ENCODE peak calls at places on chromosomes 6 and 20, in seven cellular contexts. N, C, D, S, G, V and P are unnamed samples.

GRCh38 chr6:169738204-169738971 is 13.0 kb downstream of the DYNLT2 start:
- DNase-seq in S (no peak), D (peak), N (no peak), C (no peak), G (no peak), V (no peak), P (no peak)

GRCh38 chr20:25058797-25059486 is 1.0 kb upstream of the ACSS1 start:
- DNase-seq in N (peak), G (no peak), V (peak), D (no peak), C (no peak), S (no peak), P (no peak)

GRCh38 chr20:14336667-14337066 is 745 bp downstream of the FLRT3 start:
- DNase-seq in C (no peak), G (no peak), N (peak), V (no peak), D (peak), S (no peak), P (no peak)

GRCh38 chr20:3658708-3659491 is 4.3 kb downstream of the GFRA4 start:
- DNase-seq in C (no peak), G (peak), D (no peak), S (no peak), N (no peak), V (no peak), P (no peak)

GRCh38 chr6:24358219-24358821 is 461 bp upstream of the DCDC2 start:
- DNase-seq in C (no peak), V (no peak), G (no peak), N (no peak), S (no peak), D (no peak), P (no peak)

GRCh38 chr6:4371207-4371921 is 236.0 kb upstream of the ECI2 start:
- DNase-seq in D (peak), S (no peak), G (no peak), V (no peak), N (peak), C (peak), P (no peak)

GRCh38 chr6:89944826-89945407 is 50.6 kb downstream of the GJA10 start:
- DNase-seq in C (no peak), V (no peak), S (no peak), D (peak), N (peak), G (no peak), P (no peak)

GRCh38 chr20:52785678-52786077 is 186.5 kb upstream of the TSHZ2 start:
- DNase-seq in N (peak), V (no peak), G (no peak), C (no peak), S (no peak), D (no peak), P (no peak)

GRCh38 chr20:62238569-62239277 is 402 bp downstream of the OSBPL2 start:
- DNase-seq in C (no peak), N (no peak), G (no peak), D (peak), S (no peak), V (peak), P (no peak)

GRCh38 chr20:35207950-35208611 is 18.4 kb upstream of the MMP24 start:
- DNase-seq in G (peak), V (no peak), C (no peak), D (peak), S (peak), N (peak), P (peak)

GRCh38 chr6:149443411-149444181 is 41.2 kb downstream of the ZC3H12D start:
- DNase-seq in S (no peak), D (peak), G (no peak), C (no peak), N (peak), V (no peak), P (no peak)

GRCh38 chr6:3808189-3808588 is 41.0 kb upstream of the FAM50B start:
- DNase-seq in G (no peak), C (no peak), D (no peak), S (no peak), N (no peak), V (no peak), P (no peak)

GRCh38 chr20:43284481-43284880 is 94.8 kb upstream of the PTPRT start:
- DNase-seq in N (no peak), V (no peak), S (no peak), C (no peak), D (no peak), G (no peak), P (no peak)

GRCh38 chr20:32576560-32576959 is 8.6 kb downstream of the NOL4L start:
- DNase-seq in G (peak), D (no peak), C (no peak), V (no peak), S (no peak), N (no peak), P (no peak)

GRCh38 chr6:16635810-16636602 is 125.3 kb downstream of the ATXN1 start:
- DNase-seq in S (no peak), C (no peak), V (no peak), G (no peak), D (peak), N (peak), P (no peak)

GRCh38 chr6:112307707-112308106 is 39.4 kb upstream of the RFPL4B start:
- DNase-seq in G (no peak), D (no peak), V (no peak), S (no peak), N (no peak), C (no peak), P (no peak)

GRCh38 chr20:341682-342081 is 5.2 kb upstream of the NRSN2 start:
- DNase-seq in D (peak), N (peak), C (no peak), V (no peak), S (no peak), G (no peak), P (no peak)

GRCh38 chr6:158908596-158908995 is 89.4 kb upstream of the EZR start:
- DNase-seq in C (no peak), D (no peak), G (no peak), N (no peak), S (no peak), V (no peak), P (no peak)

GRCh38 chr6:3625980-3626533 is 125.5 kb downstream of the PXDC1 start:
- DNase-seq in N (no peak), S (peak), D (no peak), C (no peak), G (no peak), V (peak), P (no peak)

GRCh38 chr6:8574311-8574710 is 139.0 kb upstream of the SLC35B3 start:
- DNase-seq in G (no peak), D (no peak), V (no peak), C (no peak), N (no peak), S (no peak), P (no peak)

GRCh38 chr6:125995972-125996580 is 9.7 kb downstream of the TRMT11 start:
- DNase-seq in V (no peak), N (peak), S (peak), D (peak), C (no peak), G (peak), P (no peak)

GRCh38 chr6:146915671-146916127 is 288.5 kb upstream of the STXBP5 start:
- DNase-seq in N (no peak), C (no peak), D (peak), G (no peak), S (no peak), V (no peak), P (no peak)

GRCh38 chr6:46882622-46883021 is 39.1 kb downstream of the ADGRF5 start:
- DNase-seq in D (no peak), N (no peak), V (no peak), G (no peak), C (no peak), S (no peak), P (no peak)

GRCh38 chr6:127186889-127187288 is 68.4 kb downstream of the RSPO3 start:
- DNase-seq in S (peak), N (peak), D (no peak), C (no peak), V (peak), G (peak), P (no peak)

GRCh38 chr20:49983848-49984408 is 1.1 kb downstream of the SNAI1 start:
- DNase-seq in N (peak), C (no peak), S (no peak), D (peak), G (no peak), V (peak), P (no peak)

GRCh38 chr6:20630136-20630535 is 95.9 kb downstream of the CDKAL1 start:
- DNase-seq in N (no peak), G (no peak), D (no peak), V (no peak), C (no peak), S (no peak), P (no peak)

GRCh38 chr6:12467706-12468670 is 177.8 kb downstream of the EDN1 start:
- DNase-seq in C (no peak), G (no peak), D (peak), N (peak), V (no peak), S (no peak), P (peak)

GRCh38 chr6:67966830-67967229 is 668.3 kb upstream of the ADGRB3 start:
- DNase-seq in C (no peak), S (no peak), D (no peak), G (no peak), N (no peak), V (no peak), P (no peak)

GRCh38 chr20:41224281-41224680 is 86.9 kb downstream of the PLCG1 start:
- DNase-seq in G (no peak), N (no peak), C (no peak), V (no peak), D (no peak), S (no peak), P (no peak)

GRCh38 chr6:116278853-116279231 is 888 bp downstream of the TSPYL1 start:
- DNase-seq in S (no peak), G (no peak), C (no peak), N (peak), V (no peak), D (peak), P (no peak)

GRCh38 chr6:104527761-104528415 is 331.8 kb downstream of the HACE1 start:
- DNase-seq in C (no peak), V (no peak), S (no peak), D (peak), N (peak), G (peak), P (no peak)

GRCh38 chr6:2977290-2977689 is 5.9 kb upstream of the SERPINB6 start:
- DNase-seq in G (no peak), D (no peak), N (no peak), S (no peak), V (no peak), C (no peak), P (no peak)

GRCh38 chr20:13119583-13119982 is 101.5 kb upstream of the ISM1 start:
- DNase-seq in V (no peak), D (peak), N (peak), C (no peak), S (peak), G (no peak), P (peak)

GRCh38 chr20:63934271-63935068 is 21.7 kb downstream of the UCKL1 start:
- DNase-seq in G (peak), N (no peak), S (no peak), V (peak), C (no peak), D (no peak), P (no peak)

DNA sequence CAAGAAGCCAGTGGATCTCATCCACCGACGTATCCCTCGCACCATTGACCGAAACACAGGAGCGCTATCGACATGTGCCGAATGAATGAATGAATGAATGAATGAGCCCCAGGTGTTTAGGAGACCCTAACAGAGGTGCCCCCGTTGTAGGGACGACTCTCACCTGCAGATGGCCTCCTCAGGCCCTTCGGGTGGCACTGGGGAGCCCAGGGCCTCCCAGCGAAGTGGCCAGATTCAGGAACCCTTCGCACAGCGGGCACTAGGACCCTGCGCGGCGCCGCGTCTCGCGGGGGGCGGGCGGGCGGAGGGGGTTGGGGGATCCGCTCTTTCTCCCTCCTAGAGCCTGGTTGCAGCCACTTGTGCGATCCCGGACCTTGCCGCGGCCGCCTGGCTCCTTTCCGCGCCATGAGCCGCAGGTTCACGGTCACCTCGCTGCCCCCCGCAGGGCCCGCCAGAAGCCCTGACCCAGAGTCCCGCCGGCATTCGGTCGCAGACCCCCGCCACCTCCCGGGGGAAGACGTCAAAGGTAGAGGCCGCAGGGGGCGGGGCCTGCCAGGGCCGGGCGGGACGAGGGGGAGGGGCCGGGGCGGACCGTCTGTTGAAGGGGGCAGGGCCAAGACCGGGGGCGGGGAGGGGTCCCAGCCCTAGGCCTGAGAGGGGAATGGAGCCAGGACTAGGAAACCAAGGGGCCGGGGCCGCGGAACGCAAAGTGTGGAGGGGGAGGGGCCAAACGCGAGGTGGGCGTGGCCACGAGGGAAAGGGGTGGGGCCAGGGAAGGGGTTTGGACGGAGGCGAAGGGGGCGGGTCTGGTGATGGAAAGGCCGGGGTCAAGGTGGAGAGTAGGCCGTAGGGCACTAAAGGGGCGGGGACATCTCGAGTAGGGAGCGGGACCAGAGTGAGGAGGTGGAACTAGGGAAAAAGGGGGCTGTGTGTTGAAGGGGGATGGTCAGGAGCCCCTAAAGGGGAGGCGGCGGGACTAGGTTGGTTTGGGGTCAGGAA is 7.4 kb upstream of the SLC12A5 start:
- DNase-seq in V (peak), S (peak), D (no peak), N (no peak), G (peak), C (no peak), P (no peak)
- TF ChIP-seq CTCF in V (no peak), S (no peak), D (no peak), N (no peak), G (peak), C (no peak), P (no peak)

DNA sequence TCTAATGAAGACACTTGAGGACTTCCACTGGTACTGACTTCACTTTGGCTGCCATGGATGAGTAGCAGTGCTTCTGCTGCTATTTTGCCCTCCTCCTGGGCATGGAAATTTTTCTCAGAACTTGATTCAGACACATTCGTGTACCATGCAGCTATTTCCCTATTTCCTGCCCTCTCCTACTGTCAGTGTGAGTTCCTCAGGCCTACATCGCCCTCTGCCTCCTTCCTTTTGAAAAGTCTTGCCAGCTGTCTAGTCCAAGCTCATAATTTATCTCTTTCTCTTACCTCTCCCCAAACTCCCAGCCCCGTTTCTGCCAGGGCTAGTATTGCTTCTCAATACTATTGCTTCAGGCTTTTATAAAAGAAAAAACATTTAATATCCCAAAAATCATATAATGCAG is 470.2 kb downstream of the ADGRB3 start:
- DNase-seq in D (no peak), G (no peak), V (no peak), S (no peak), N (no peak), C (no peak), P (no peak)
- TF ChIP-seq CTCF in D (no peak), G (no peak), V (no peak), S (no peak), N (peak), C (no peak), P (no peak)

GRCh38 chr6:783966-784365 is 91.0 kb upstream of the EXOC2 start:
- DNase-seq in D (no peak), G (no peak), C (no peak), N (no peak), V (no peak), S (no peak), P (no peak)

GRCh38 chr6:782141-782540 is 89.2 kb upstream of the EXOC2 start:
- DNase-seq in N (no peak), D (no peak), C (no peak), G (no peak), S (no peak), V (no peak), P (no peak)

GRCh38 chr6:781350-781961 is 88.5 kb upstream of the EXOC2 start:
- DNase-seq in C (no peak), G (no peak), N (no peak), S (no peak), V (no peak), D (no peak), P (no peak)

GRCh38 chr6:788058-788457 is 95.1 kb upstream of the EXOC2 start:
- DNase-seq in C (no peak), N (no peak), S (no peak), G (no peak), V (no peak), D (no peak), P (no peak)

GRCh38 chr6:786946-787763 is 94.2 kb upstream of the EXOC2 start:
- DNase-seq in V (no peak), S (no peak), C (no peak), G (no peak), N (peak), D (no peak), P (no peak)
- TF ChIP-seq CTCF in V (peak), S (peak), C (peak), G (peak), N (peak), D (peak), P (peak)

GRCh38 chr6:144055121-144055931 is 40.0 kb downstream of the SF3B5 start:
- DNase-seq in C (no peak), S (no peak), D (no peak), V (no peak), G (no peak), N (no peak), P (no peak)
- TF ChIP-seq CTCF in C (no peak), S (no peak), D (no peak), V (no peak), G (no peak), N (no peak), P (no peak)

GRCh38 chr20:1949711-1950110 is 44.1 kb downstream of the PDYN start:
- DNase-seq in C (no peak), G (no peak), N (no peak), D (no peak), V (no peak), S (no peak), P (no peak)
- TF ChIP-seq CTCF in C (no peak), G (no peak), N (no peak), D (no peak), V (no peak), S (no peak), P (no peak)

GRCh38 chr6:72858204-72858603 is 236.3 kb downstream of the KCNQ5 start:
- DNase-seq in D (no peak), S (no peak), C (no peak), N (no peak), G (no peak), V (no peak), P (no peak)

GRCh38 chr6:72861059-72861458 is 239.2 kb downstream of the KCNQ5 start:
- DNase-seq in G (no peak), N (no peak), V (no peak), C (no peak), S (no peak), D (peak), P (no peak)

GRCh38 chr6:72857791-72858190 is 235.9 kb downstream of the KCNQ5 start:
- DNase-seq in N (peak), V (no peak), S (no peak), C (no peak), G (no peak), D (peak), P (no peak)

GRCh38 chr6:72855471-72855870 is 233.6 kb downstream of the KCNQ5 start:
- DNase-seq in S (no peak), C (no peak), N (no peak), V (no peak), D (no peak), G (no peak), P (no peak)

GRCh38 chr6:72856801-72857200 is 234.9 kb downstream of the KCNQ5 start:
- DNase-seq in D (no peak), N (no peak), S (no peak), V (no peak), C (no peak), G (no peak), P (no peak)
- TF ChIP-seq CTCF in D (no peak), N (no peak), S (no peak), V (no peak), C (no peak), G (no peak), P (no peak)

DNA sequence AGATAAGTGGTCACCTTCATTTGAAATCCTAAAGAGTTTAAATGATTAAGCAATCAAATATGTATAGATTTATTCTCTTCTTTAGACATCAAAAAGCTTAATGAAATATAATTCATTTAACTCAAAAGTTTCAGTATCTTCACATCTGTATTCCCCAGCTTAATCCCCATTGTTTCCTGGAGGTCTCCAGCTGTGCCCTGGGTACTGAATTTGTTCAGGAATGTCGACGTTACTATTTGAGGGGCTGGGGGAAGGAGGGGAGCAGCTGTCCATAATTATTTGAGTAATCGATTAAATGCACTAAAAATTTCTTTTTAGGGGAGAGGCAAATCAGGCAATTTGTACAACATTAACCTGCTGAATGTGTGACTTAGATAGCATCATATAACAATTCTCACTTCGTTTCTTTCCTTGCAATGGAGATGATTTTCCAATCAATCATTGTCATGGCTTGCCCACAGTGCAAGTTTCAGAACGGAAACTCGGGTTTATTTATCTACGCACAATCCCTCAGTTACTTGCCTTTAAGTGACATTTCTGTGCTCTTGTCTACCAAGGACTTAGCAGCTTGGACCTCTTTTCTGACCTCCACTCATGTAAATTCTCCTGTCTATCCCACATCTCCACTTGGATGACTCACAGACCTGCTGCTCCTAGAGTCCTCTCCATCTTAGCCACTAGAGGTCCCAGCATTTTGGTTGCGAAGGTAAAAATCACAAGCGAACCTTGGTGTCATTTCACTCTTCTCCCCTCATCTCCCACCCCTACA is 3.9 kb downstream of the DOK5 start:
- DNase-seq in G (no peak), N (no peak), V (no peak), C (no peak), S (no peak), D (peak), P (no peak)
- TF ChIP-seq CTCF in G (peak), N (peak), V (no peak), C (no peak), S (no peak), D (peak), P (no peak)

DNA sequence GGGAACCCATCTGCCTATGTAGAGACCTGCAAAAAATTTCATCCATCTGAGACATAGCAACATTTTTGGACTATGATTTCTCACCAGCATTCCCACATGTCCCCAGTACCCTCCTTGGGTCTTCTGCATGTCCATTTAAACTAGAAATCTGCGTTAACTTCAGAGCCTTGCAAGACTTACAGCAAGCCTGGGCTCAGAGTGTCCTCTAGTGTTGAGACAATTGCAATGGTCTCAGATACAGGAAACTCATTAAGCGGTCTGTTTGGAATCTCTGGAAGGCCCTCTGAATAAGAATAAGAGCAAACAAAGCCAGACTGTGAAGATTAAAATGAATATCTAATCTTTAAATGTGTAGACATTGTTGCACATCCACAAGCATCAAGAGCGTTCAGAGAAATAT is 20.5 kb upstream of the PI3 start:
- DNase-seq in V (no peak), C (no peak), G (no peak), S (no peak), D (peak), N (peak), P (no peak)
- TF ChIP-seq CTCF in V (no peak), C (peak), G (no peak), S (no peak), D (no peak), N (no peak), P (peak)

GRCh38 chr6:35496851-35497570 is at the start of gene TEAD3:
- DNase-seq in S (peak), C (no peak), N (peak), D (peak), G (peak), V (peak), P (no peak)
- TF ChIP-seq CTCF in S (no peak), C (no peak), N (no peak), D (peak), G (no peak), V (no peak), P (peak)